ENCODE peak calls at places on chromosome 1, in ten cellular contexts. One of them, this sample, is unnamed. For H3K36me3, the result is how much of the 10 kb centered on the place peaks cover.

GRCh38 chr1:227898502-227899140 is 49.1 kb downstream of the WNT9A start:
- DNase-seq in GM23248: no peak
- DNase-seq in tibial nerve: no peak
- DNase-seq in MM.1S: no peak
- DNase-seq in mammary epithelial cell: no peak
- DNase-seq in heart left ventricle: peak
- DNase-seq in vagina: no peak
- DNase-seq in NT2/D1: no peak
- DNase-seq in prostate gland: no peak
- DNase-seq in HCT116: no peak
- DNase-seq in this sample: peak

GRCh38 chr1:14071581-14071980 is 371.6 kb downstream of the PRDM2 start:
- DNase-seq in GM23248: no peak
- DNase-seq in tibial nerve: no peak
- DNase-seq in MM.1S: no peak
- DNase-seq in mammary epithelial cell: no peak
- DNase-seq in heart left ventricle: no peak
- DNase-seq in vagina: no peak
- DNase-seq in NT2/D1: no peak
- DNase-seq in prostate gland: no peak
- DNase-seq in HCT116: no peak
- DNase-seq in this sample: no peak

GRCh38 chr1:4072754-4073153 is 172.7 kb upstream of the C1orf174 start:
- DNase-seq in GM23248: no peak
- DNase-seq in tibial nerve: no peak
- DNase-seq in MM.1S: no peak
- DNase-seq in mammary epithelial cell: no peak
- DNase-seq in heart left ventricle: no peak
- DNase-seq in vagina: no peak
- DNase-seq in NT2/D1: no peak
- DNase-seq in prostate gland: no peak
- DNase-seq in HCT116: no peak
- DNase-seq in this sample: no peak

GRCh38 chr1:206909167-206909882 is 12.1 kb downstream of the IL24 start:
- DNase-seq in GM23248: peak
- DNase-seq in tibial nerve: peak
- DNase-seq in MM.1S: no peak
- DNase-seq in mammary epithelial cell: peak
- DNase-seq in heart left ventricle: peak
- DNase-seq in vagina: no peak
- DNase-seq in NT2/D1: no peak
- DNase-seq in prostate gland: peak
- DNase-seq in HCT116: no peak
- DNase-seq in this sample: peak

GRCh38 chr1:225426395-225427248 is 1.2 kb downstream of the LBR start:
- DNase-seq in GM23248: peak
- DNase-seq in tibial nerve: peak
- DNase-seq in MM.1S: peak
- DNase-seq in mammary epithelial cell: peak
- DNase-seq in heart left ventricle: peak
- DNase-seq in vagina: no peak
- DNase-seq in NT2/D1: no peak
- DNase-seq in prostate gland: no peak
- DNase-seq in HCT116: no peak
- DNase-seq in this sample: peak

GRCh38 chr1:100036718-100037664 is 67.2 kb downstream of the SLC35A3 start:
- DNase-seq in GM23248: peak
- DNase-seq in tibial nerve: no peak
- DNase-seq in MM.1S: no peak
- DNase-seq in mammary epithelial cell: peak
- DNase-seq in heart left ventricle: no peak
- DNase-seq in vagina: no peak
- DNase-seq in NT2/D1: no peak
- DNase-seq in prostate gland: no peak
- DNase-seq in HCT116: no peak
- DNase-seq in this sample: no peak

GRCh38 chr1:101044749-101045148 is 19.2 kb upstream of the DPH5 start:
- DNase-seq in GM23248: no peak
- DNase-seq in tibial nerve: no peak
- DNase-seq in MM.1S: no peak
- DNase-seq in mammary epithelial cell: peak
- DNase-seq in heart left ventricle: no peak
- DNase-seq in vagina: no peak
- DNase-seq in NT2/D1: no peak
- DNase-seq in prostate gland: no peak
- DNase-seq in HCT116: no peak
- DNase-seq in this sample: no peak

GRCh38 chr1:65208577-65208976 is 60.6 kb downstream of the AK4 start:
- DNase-seq in GM23248: no peak
- DNase-seq in tibial nerve: no peak
- DNase-seq in MM.1S: no peak
- DNase-seq in mammary epithelial cell: no peak
- DNase-seq in heart left ventricle: no peak
- DNase-seq in vagina: no peak
- DNase-seq in NT2/D1: no peak
- DNase-seq in prostate gland: no peak
- DNase-seq in HCT116: no peak
- DNase-seq in this sample: no peak

GRCh38 chr1:90964444-90965035 is 57.3 kb downstream of the ZNF644 start:
- DNase-seq in GM23248: peak
- DNase-seq in tibial nerve: no peak
- DNase-seq in MM.1S: peak
- DNase-seq in mammary epithelial cell: peak
- DNase-seq in heart left ventricle: no peak
- DNase-seq in vagina: no peak
- DNase-seq in NT2/D1: no peak
- DNase-seq in prostate gland: no peak
- DNase-seq in HCT116: peak
- DNase-seq in this sample: no peak

GRCh38 chr1:34844252-34844634 is 15.3 kb downstream of the SMIM12 start:
- DNase-seq in GM23248: no peak
- DNase-seq in tibial nerve: no peak
- DNase-seq in MM.1S: no peak
- DNase-seq in mammary epithelial cell: peak
- DNase-seq in heart left ventricle: no peak
- DNase-seq in vagina: no peak
- DNase-seq in NT2/D1: peak
- DNase-seq in prostate gland: no peak
- DNase-seq in HCT116: no peak
- DNase-seq in this sample: no peak

GRCh38 chr1:173122344-173122880 is 71.7 kb upstream of the TNFSF18 start:
- DNase-seq in GM23248: peak
- DNase-seq in tibial nerve: no peak
- DNase-seq in MM.1S: no peak
- DNase-seq in mammary epithelial cell: no peak
- DNase-seq in heart left ventricle: no peak
- DNase-seq in vagina: no peak
- DNase-seq in NT2/D1: no peak
- DNase-seq in prostate gland: no peak
- DNase-seq in HCT116: no peak
- DNase-seq in this sample: no peak

GRCh38 chr1:145872421-145872891 is 13.2 kb downstream of the ANKRD35 start:
- DNase-seq in GM23248: peak
- DNase-seq in tibial nerve: peak
- DNase-seq in MM.1S: no peak
- DNase-seq in mammary epithelial cell: no peak
- DNase-seq in heart left ventricle: peak
- DNase-seq in vagina: peak
- DNase-seq in NT2/D1: no peak
- DNase-seq in prostate gland: peak
- DNase-seq in HCT116: no peak
- DNase-seq in this sample: no peak

GRCh38 chr1:22320703-22321344 is 130.8 kb upstream of the ZBTB40 start:
- DNase-seq in GM23248: no peak
- DNase-seq in tibial nerve: no peak
- DNase-seq in MM.1S: no peak
- DNase-seq in mammary epithelial cell: no peak
- DNase-seq in heart left ventricle: no peak
- DNase-seq in vagina: peak
- DNase-seq in NT2/D1: no peak
- DNase-seq in prostate gland: no peak
- DNase-seq in HCT116: no peak
- DNase-seq in this sample: no peak

GRCh38 chr1:219325368-219325742 is 151.7 kb downstream of the LYPLAL1 start:
- DNase-seq in GM23248: no peak
- DNase-seq in tibial nerve: no peak
- DNase-seq in MM.1S: no peak
- DNase-seq in mammary epithelial cell: no peak
- DNase-seq in heart left ventricle: no peak
- DNase-seq in vagina: no peak
- DNase-seq in NT2/D1: no peak
- DNase-seq in prostate gland: no peak
- DNase-seq in HCT116: no peak
- DNase-seq in this sample: no peak

GRCh38 chr1:246705368-246705767 is 18.8 kb upstream of the SCCPDH start:
- DNase-seq in GM23248: peak
- DNase-seq in tibial nerve: no peak
- DNase-seq in MM.1S: no peak
- DNase-seq in mammary epithelial cell: peak
- DNase-seq in heart left ventricle: no peak
- DNase-seq in vagina: no peak
- DNase-seq in NT2/D1: no peak
- DNase-seq in prostate gland: no peak
- DNase-seq in HCT116: no peak
- DNase-seq in this sample: no peak

GRCh38 chr1:154568165-154568815 is 712 bp downstream of the CHRNB2 start:
- DNase-seq in GM23248: no peak
- DNase-seq in tibial nerve: no peak
- DNase-seq in MM.1S: no peak
- DNase-seq in mammary epithelial cell: no peak
- DNase-seq in heart left ventricle: no peak
- DNase-seq in vagina: no peak
- DNase-seq in NT2/D1: no peak
- DNase-seq in prostate gland: no peak
- DNase-seq in HCT116: no peak
- DNase-seq in this sample: no peak

GRCh38 chr1:207866471-207867135 is 44.3 kb downstream of the CD34 start:
- DNase-seq in GM23248: peak
- DNase-seq in tibial nerve: peak
- DNase-seq in MM.1S: no peak
- DNase-seq in mammary epithelial cell: no peak
- DNase-seq in heart left ventricle: no peak
- DNase-seq in vagina: no peak
- DNase-seq in NT2/D1: no peak
- DNase-seq in prostate gland: peak
- DNase-seq in HCT116: no peak
- DNase-seq in this sample: peak

GRCh38 chr1:200082329-200082728 is 54.8 kb downstream of the NR5A2 start:
- DNase-seq in GM23248: peak
- DNase-seq in tibial nerve: no peak
- DNase-seq in MM.1S: no peak
- DNase-seq in mammary epithelial cell: no peak
- DNase-seq in heart left ventricle: no peak
- DNase-seq in vagina: no peak
- DNase-seq in NT2/D1: no peak
- DNase-seq in prostate gland: no peak
- DNase-seq in HCT116: no peak
- DNase-seq in this sample: no peak

GRCh38 chr1:51147394-51147793 is 45.4 kb downstream of the C1orf185 start:
- DNase-seq in GM23248: no peak
- DNase-seq in tibial nerve: no peak
- DNase-seq in MM.1S: no peak
- DNase-seq in mammary epithelial cell: no peak
- DNase-seq in heart left ventricle: no peak
- DNase-seq in vagina: no peak
- DNase-seq in NT2/D1: no peak
- DNase-seq in prostate gland: no peak
- DNase-seq in HCT116: no peak
- DNase-seq in this sample: no peak

GRCh38 chr1:84410328-84411107 is 12.2 kb downstream of the DNASE2B start:
- DNase-seq in GM23248: no peak
- DNase-seq in tibial nerve: no peak
- DNase-seq in MM.1S: no peak
- DNase-seq in mammary epithelial cell: no peak
- DNase-seq in heart left ventricle: no peak
- DNase-seq in vagina: no peak
- DNase-seq in NT2/D1: no peak
- DNase-seq in prostate gland: no peak
- DNase-seq in HCT116: no peak
- DNase-seq in this sample: no peak
- H3K4me3 ChIP-seq in GM23248: no peak
- H3K4me3 ChIP-seq in tibial nerve: no peak
- H3K4me3 ChIP-seq in MM.1S: no peak
- H3K4me3 ChIP-seq in mammary epithelial cell: no peak
- H3K4me3 ChIP-seq in heart left ventricle: no peak
- H3K4me3 ChIP-seq in vagina: no peak
- H3K4me3 ChIP-seq in NT2/D1: no peak
- H3K4me3 ChIP-seq in prostate gland: no peak
- H3K4me3 ChIP-seq in HCT116: no peak
- H3K4me3 ChIP-seq in this sample: no peak

GRCh38 chr1:93357242-93357641 is 11.5 kb downstream of the DR1 start:
- DNase-seq in GM23248: no peak
- DNase-seq in tibial nerve: no peak
- DNase-seq in MM.1S: no peak
- DNase-seq in mammary epithelial cell: no peak
- DNase-seq in heart left ventricle: no peak
- DNase-seq in vagina: no peak
- DNase-seq in NT2/D1: no peak
- DNase-seq in prostate gland: no peak
- DNase-seq in HCT116: no peak
- DNase-seq in this sample: no peak
- H3K36me3 ChIP-seq in GM23248: half or more
- H3K36me3 ChIP-seq in tibial nerve: half or more
- H3K36me3 ChIP-seq in MM.1S: under half
- H3K36me3 ChIP-seq in mammary epithelial cell: half or more
- H3K36me3 ChIP-seq in heart left ventricle: half or more
- H3K36me3 ChIP-seq in vagina: under half
- H3K36me3 ChIP-seq in NT2/D1: half or more
- H3K36me3 ChIP-seq in prostate gland: under half
- H3K36me3 ChIP-seq in HCT116: under half
- H3K36me3 ChIP-seq in this sample: under half

DNA sequence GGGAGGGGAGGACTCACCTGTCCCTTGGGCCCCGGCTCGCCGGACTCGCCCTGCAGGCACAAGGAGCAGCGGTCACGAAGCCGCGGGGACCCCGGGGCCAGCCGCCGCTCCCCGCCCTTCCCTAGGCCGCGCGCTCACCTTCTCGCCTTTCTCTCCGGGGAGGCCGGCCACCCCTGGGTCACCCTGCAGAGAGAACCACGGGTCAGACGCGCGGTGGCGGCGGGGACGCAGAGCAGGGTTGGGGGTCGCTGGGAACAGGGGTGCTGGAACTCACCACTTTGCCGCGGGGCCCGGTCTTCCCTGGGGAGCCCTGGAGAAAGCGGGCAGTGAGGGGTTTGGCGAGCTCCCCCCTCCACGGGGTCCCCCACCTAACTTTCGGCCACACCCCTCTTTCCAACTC is 13.3 kb downstream of the COL9A2 start:
- DNase-seq in GM23248: no peak
- DNase-seq in tibial nerve: no peak
- DNase-seq in MM.1S: no peak
- DNase-seq in mammary epithelial cell: no peak
- DNase-seq in heart left ventricle: no peak
- DNase-seq in vagina: no peak
- DNase-seq in NT2/D1: no peak
- DNase-seq in prostate gland: no peak
- DNase-seq in HCT116: no peak
- DNase-seq in this sample: no peak
- H3K4me3 ChIP-seq in GM23248: no peak
- H3K4me3 ChIP-seq in tibial nerve: no peak
- H3K4me3 ChIP-seq in MM.1S: no peak
- H3K4me3 ChIP-seq in mammary epithelial cell: no peak
- H3K4me3 ChIP-seq in heart left ventricle: no peak
- H3K4me3 ChIP-seq in vagina: no peak
- H3K4me3 ChIP-seq in NT2/D1: no peak
- H3K4me3 ChIP-seq in prostate gland: no peak
- H3K4me3 ChIP-seq in HCT116: no peak
- H3K4me3 ChIP-seq in this sample: no peak

GRCh38 chr1:111699268-111699667 is 39.9 kb downstream of the INKA2 start:
- DNase-seq in GM23248: no peak
- DNase-seq in tibial nerve: no peak
- DNase-seq in MM.1S: no peak
- DNase-seq in mammary epithelial cell: no peak
- DNase-seq in heart left ventricle: no peak
- DNase-seq in vagina: no peak
- DNase-seq in NT2/D1: no peak
- DNase-seq in prostate gland: no peak
- DNase-seq in HCT116: no peak
- DNase-seq in this sample: no peak
- H3K36me3 ChIP-seq in GM23248: half or more
- H3K36me3 ChIP-seq in tibial nerve: half or more
- H3K36me3 ChIP-seq in MM.1S: under half
- H3K36me3 ChIP-seq in mammary epithelial cell: under half
- H3K36me3 ChIP-seq in heart left ventricle: half or more
- H3K36me3 ChIP-seq in vagina: under half
- H3K36me3 ChIP-seq in NT2/D1: half or more
- H3K36me3 ChIP-seq in prostate gland: under half
- H3K36me3 ChIP-seq in HCT116: under half
- H3K36me3 ChIP-seq in this sample: under half

This sample was measured in thyroid gland.